ENCODE peak calls at places on chromosomes 5 and 9, in six cellular contexts. I, F, H, B, L and E are unnamed samples.
A peak's percentile ranks its signal among the peaks of the same experiment; 100 is the strongest.

GRCh38 chr5:110329955-110330354 is 396.5 kb downstream of the TMEM232 start:
- DNase-seq in I (no peak), F (no peak), H (no peak), B (no peak), L (no peak), E (no peak)

GRCh38 chr9:137294091-137294683 is 7.9 kb downstream of the NRARP start:
- DNase-seq in I (peak; percentile 56), F (peak; percentile 47), H (peak; percentile 48), B (peak; percentile 68), L (no peak), E (no peak)

GRCh38 chr5:149485655-149486615 is 65.3 kb downstream of the CSNK1A1 start:
- DNase-seq in I (peak; percentile 100), F (peak; percentile 99), H (no peak), B (peak; percentile 98), L (no peak), E (peak; percentile 99)

GRCh38 chr9:93659837-93660177 is 83.4 kb downstream of the PHF2 start:
- DNase-seq in I (peak; percentile 15), F (peak; percentile 12), H (no peak), B (no peak), L (no peak), E (no peak)

GRCh38 chr5:94885931-94886330 is 267.5 kb downstream of the SLF1 start:
- DNase-seq in I (no peak), F (no peak), H (no peak), B (no peak), L (no peak), E (no peak)

GRCh38 chr9:73357607-73358006 is 205.9 kb downstream of the ANXA1 start:
- DNase-seq in I (no peak), F (no peak), H (no peak), B (no peak), L (no peak), E (no peak)

GRCh38 chr5:76521240-76521758 is 101.9 kb downstream of the F2RL2 start:
- DNase-seq in I (peak; percentile 26), F (peak; percentile 41), H (no peak), B (peak; percentile 6), L (no peak), E (no peak)

GRCh38 chr5:55033568-55033967 is 9.5 kb downstream of the GZMK start:
- DNase-seq in I (no peak), F (no peak), H (no peak), B (no peak), L (no peak), E (no peak)

GRCh38 chr5:127802477-127802865 is 99.3 kb downstream of the CCDC192 start:
- DNase-seq in I (peak; percentile 45), F (no peak), H (no peak), B (no peak), L (no peak), E (no peak)

GRCh38 chr5:2576823-2577222 is 174.7 kb downstream of the IRX2 start:
- DNase-seq in I (no peak), F (no peak), H (no peak), B (no peak), L (no peak), E (no peak)

GRCh38 chr5:122316652-122317051 is 4.6 kb downstream of the SNCAIP start:
- DNase-seq in I (no peak), F (no peak), H (no peak), B (no peak), L (no peak), E (no peak)

GRCh38 chr9:100394819-100395218 is 32.1 kb upstream of the MSANTD3 start:
- DNase-seq in I (peak; percentile 12), F (peak; percentile 9), H (no peak), B (no peak), L (no peak), E (no peak)

GRCh38 chr9:93081081-93081529 is 14.9 kb upstream of the CARD19 start:
- DNase-seq in I (no peak), F (no peak), H (no peak), B (no peak), L (no peak), E (no peak)

GRCh38 chr9:136095495-136096058 is 488 bp upstream of the NACC2 start:
- DNase-seq in I (peak; percentile 31), F (peak; percentile 30), H (peak; percentile 76), B (peak; percentile 29), L (no peak), E (no peak)

GRCh38 chr5:149273237-149273636 is 1.6 kb downstream of the AFAP1L1 start:
- DNase-seq in I (no peak), F (no peak), H (no peak), B (no peak), L (no peak), E (no peak)

GRCh38 chr5:66742083-66742895 is 146.1 kb downstream of the MAST4 start:
- DNase-seq in I (no peak), F (no peak), H (peak; percentile 45), B (no peak), L (no peak), E (no peak)

GRCh38 chr5:171416160-171417049 is 3.0 kb upstream of the FGF18 start:
- DNase-seq in I (no peak), F (no peak), H (no peak), B (no peak), L (no peak), E (no peak)

GRCh38 chr5:83219495-83219894 is 142.1 kb downstream of the XRCC4 start:
- DNase-seq in I (peak; percentile 65), F (no peak), H (no peak), B (no peak), L (no peak), E (no peak)

GRCh38 chr5:176596689-176597416 is 13.1 kb downstream of the GPRIN1 start:
- DNase-seq in I (no peak), F (no peak), H (peak; percentile 79), B (peak; percentile 60), L (no peak), E (no peak)

GRCh38 chr5:141734501-141735231 is 52.6 kb upstream of the ARAP3 start:
- DNase-seq in I (peak; percentile 61), F (peak; percentile 66), H (peak; percentile 90), B (peak; percentile 47), L (no peak), E (no peak)

GRCh38 chr9:95007470-95007869 is 281.0 kb downstream of the AOPEP start:
- DNase-seq in I (no peak), F (peak; percentile 76), H (no peak), B (peak; percentile 72), L (no peak), E (no peak)
- H3K4me3 ChIP-seq in I (peak overlapping the region; percentile 92), F (peak overlapping the region; percentile 23), H (no peak overlapping the region), B (peak overlapping the region; percentile 27), L (no peak overlapping the region), E (peak overlapping the region; percentile 87)

GRCh38 chr9:29796291-29796952 is 2223.1 kb upstream of the C9orf72 start:
- DNase-seq in I (no peak), F (no peak), H (no peak), B (no peak), L (peak; percentile 19), E (no peak)

GRCh38 chr9:29799227-29799626 is 2225.9 kb upstream of the C9orf72 start:
- DNase-seq in I (no peak), F (peak; percentile 86), H (no peak), B (no peak), L (no peak), E (no peak)

GRCh38 chr9:29798599-29798998 is 2225.3 kb upstream of the C9orf72 start:
- DNase-seq in I (no peak), F (peak; percentile 35), H (no peak), B (no peak), L (no peak), E (no peak)

GRCh38 chr9:29793970-29794369 is 2220.7 kb upstream of the C9orf72 start:
- DNase-seq in I (no peak), F (no peak), H (no peak), B (no peak), L (no peak), E (no peak)
- H2AFZ ChIP-seq in I (no peak overlapping the region), F (no peak overlapping the region), H (peak overlapping the region; percentile 9), B (no peak overlapping the region), L (no peak overlapping the region), E (no peak overlapping the region)

GRCh38 chr5:139653616-139654015 is 5.5 kb downstream of the CXXC5 start:
- DNase-seq in I (no peak), F (no peak), H (peak; percentile 49), B (no peak), L (no peak), E (no peak)

GRCh38 chr5:139657363-139658321 is 9.5 kb downstream of the CXXC5 start:
- DNase-seq in I (no peak), F (no peak), H (no peak), B (no peak), L (no peak), E (no peak)

GRCh38 chr5:139654464-139654863 is 6.3 kb downstream of the CXXC5 start:
- DNase-seq in I (no peak), F (no peak), H (no peak), B (no peak), L (no peak), E (no peak)

GRCh38 chr5:139654875-139655491 is 6.8 kb downstream of the CXXC5 start:
- DNase-seq in I (no peak), F (no peak), H (peak; percentile 61), B (no peak), L (no peak), E (no peak)

GRCh38 chr5:139655727-139656271 is 7.7 kb downstream of the CXXC5 start:
- DNase-seq in I (peak; percentile 69), F (no peak), H (peak; percentile 67), B (no peak), L (no peak), E (no peak)
- H3K4me3 ChIP-seq in I (no peak overlapping the region), F (no peak overlapping the region), H (no peak overlapping the region), B (no peak overlapping the region), L (no peak overlapping the region), E (no peak overlapping the region)

GRCh38 chr9:12963537-12963936 is 188.7 kb downstream of the LURAP1L start:
- DNase-seq in I (no peak), F (no peak), H (no peak), B (no peak), L (no peak), E (no peak)

GRCh38 chr9:12964271-12964670 is 189.5 kb downstream of the LURAP1L start:
- DNase-seq in I (peak; percentile 35), F (no peak), H (no peak), B (no peak), L (no peak), E (no peak)

GRCh38 chr9:12958279-12958678 is 183.5 kb downstream of the LURAP1L start:
- DNase-seq in I (no peak), F (no peak), H (no peak), B (no peak), L (no peak), E (no peak)

GRCh38 chr9:12958708-12959107 is 183.9 kb downstream of the LURAP1L start:
- DNase-seq in I (no peak), F (no peak), H (no peak), B (no peak), L (no peak), E (no peak)

DNA sequence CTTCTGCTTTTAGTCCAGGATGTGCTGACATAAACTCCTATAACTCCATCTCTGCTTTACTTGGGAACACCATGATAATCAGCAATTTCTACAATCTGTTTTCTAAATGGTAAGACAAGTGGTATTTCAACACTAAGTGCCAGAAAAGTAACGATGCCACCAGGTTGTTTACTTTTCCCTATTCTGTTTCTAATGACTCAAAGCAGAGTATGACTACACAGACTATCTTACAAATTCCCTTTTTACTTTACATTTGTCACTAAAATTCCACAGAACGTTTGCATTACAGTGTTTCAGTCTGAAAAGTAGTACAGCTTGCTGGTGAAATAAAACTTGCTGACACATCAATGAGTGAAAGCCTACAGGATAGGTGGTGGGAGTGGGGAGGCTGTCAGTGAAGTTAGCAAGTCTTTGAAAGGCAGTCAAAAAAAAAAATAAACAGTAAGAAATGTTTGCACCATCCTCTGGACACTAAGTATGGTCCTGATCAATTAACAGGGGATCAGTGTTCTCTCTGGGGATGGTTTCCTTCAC is 186.5 kb downstream of the LURAP1L start:
- DNase-seq in I (peak; percentile 28), F (no peak), H (no peak), B (no peak), L (no peak), E (no peak)
- H2AFZ ChIP-seq in I (no peak overlapping the region), F (no peak overlapping the region), H (no peak overlapping the region), B (no peak overlapping the region), L (no peak overlapping the region), E (no peak overlapping the region)

GRCh38 chr5:60844429-60844890 is 391 bp upstream of the ELOVL7 start:
- DNase-seq in I (peak; percentile 29), F (peak; percentile 83), H (no peak), B (no peak), L (no peak), E (no peak)
- H3K4me3 ChIP-seq in I (peak overlapping the region; percentile 79), F (peak overlapping the region; percentile 93), H (peak overlapping the region; percentile 95), B (peak overlapping the region; percentile 55), L (peak overlapping the region; percentile 94), E (peak overlapping the region; percentile 47)